ENCODE peak calls at places on chromosomes 11 and 22, in four cellular contexts. Z is fibroblast of pulmonary artery, J is breast epithelium, B is PC-9. X is an unnamed sample.

GRCh38 chr11:82676483-82677094 is 57.1 kb downstream of the FAM181B start:
- DNase-seq in B (no peak), J (no peak), Z (no peak), X (no peak)

GRCh38 chr22:18970180-18970947 is 34.3 kb upstream of the PRODH start:
- DNase-seq in J (no peak), B (no peak), Z (no peak), X (no peak)

GRCh38 chr11:104206936-104207335 is 43.0 kb upstream of the PDGFD start:
- DNase-seq in J (no peak), Z (no peak), B (no peak), X (no peak)

GRCh38 chr11:27777013-27777412 is 76.8 kb upstream of the BDNF start:
- DNase-seq in Z (no peak), J (no peak), B (no peak), X (no peak)

GRCh38 chr11:2844116-2844515 is 41.5 kb downstream of the CDKN1C start:
- DNase-seq in Z (no peak), J (no peak), B (peak; percentile 42), X (no peak)

GRCh38 chr11:70322653-70323052 is 52.2 kb downstream of the PPFIA1 start:
- DNase-seq in Z (no peak), J (no peak), B (no peak), X (no peak)

GRCh38 chr22:40213478-40213877 is 35.8 kb downstream of the TNRC6B start:
- DNase-seq in B (no peak), Z (peak; percentile 22), J (no peak), X (no peak)

GRCh38 chr22:29093501-29093921 is 20.7 kb downstream of the KREMEN1 start:
- DNase-seq in Z (no peak), J (no peak), B (no peak), X (no peak)

GRCh38 chr11:109486129-109486528 is 64.1 kb downstream of the C11orf87 start:
- DNase-seq in Z (no peak), J (no peak), B (no peak), X (no peak)

GRCh38 chr22:25216230-25216629 is 3.2 kb upstream of the CRYBB2 start:
- DNase-seq in Z (no peak), B (no peak), J (no peak), X (no peak)

GRCh38 chr11:72924568-72925190 is 110.5 kb downstream of the ATG16L2 start:
- DNase-seq in J (no peak), Z (peak; percentile 76), B (no peak), X (no peak)

GRCh38 chr11:103183981-103184592 is 74.9 kb downstream of the DYNC2H1 start:
- DNase-seq in Z (no peak), J (no peak), B (no peak), X (no peak)

GRCh38 chr22:25702046-25702445 is 39.9 kb upstream of the MYO18B start:
- DNase-seq in B (no peak), Z (peak; percentile 55), J (no peak), X (no peak)

GRCh38 chr11:5967708-5968107 is 586 bp downstream of the OR56A5 start:
- DNase-seq in J (no peak), B (no peak), Z (no peak), X (no peak)

GRCh38 chr11:68753300-68753699 is 2.0 kb upstream of the TESMIN start:
- DNase-seq in J (no peak), Z (no peak), B (no peak), X (no peak)

GRCh38 chr22:33793464-33793863 is 126.8 kb downstream of the LARGE1 start:
- DNase-seq in B (no peak), Z (no peak), J (no peak), X (no peak)

GRCh38 chr11:9201372-9202162 is 63.6 kb downstream of the DENND5A start:
- DNase-seq in Z (no peak), J (no peak), B (no peak), X (no peak)

GRCh38 chr22:29201722-29202230 is 3.9 kb upstream of the EMID1 start:
- DNase-seq in B (no peak), Z (no peak), J (no peak), X (no peak)

GRCh38 chr11:7548659-7549283 is 35.0 kb downstream of the PPFIBP2 start:
- DNase-seq in B (no peak), J (no peak), Z (no peak), X (peak; percentile 21)

DNA sequence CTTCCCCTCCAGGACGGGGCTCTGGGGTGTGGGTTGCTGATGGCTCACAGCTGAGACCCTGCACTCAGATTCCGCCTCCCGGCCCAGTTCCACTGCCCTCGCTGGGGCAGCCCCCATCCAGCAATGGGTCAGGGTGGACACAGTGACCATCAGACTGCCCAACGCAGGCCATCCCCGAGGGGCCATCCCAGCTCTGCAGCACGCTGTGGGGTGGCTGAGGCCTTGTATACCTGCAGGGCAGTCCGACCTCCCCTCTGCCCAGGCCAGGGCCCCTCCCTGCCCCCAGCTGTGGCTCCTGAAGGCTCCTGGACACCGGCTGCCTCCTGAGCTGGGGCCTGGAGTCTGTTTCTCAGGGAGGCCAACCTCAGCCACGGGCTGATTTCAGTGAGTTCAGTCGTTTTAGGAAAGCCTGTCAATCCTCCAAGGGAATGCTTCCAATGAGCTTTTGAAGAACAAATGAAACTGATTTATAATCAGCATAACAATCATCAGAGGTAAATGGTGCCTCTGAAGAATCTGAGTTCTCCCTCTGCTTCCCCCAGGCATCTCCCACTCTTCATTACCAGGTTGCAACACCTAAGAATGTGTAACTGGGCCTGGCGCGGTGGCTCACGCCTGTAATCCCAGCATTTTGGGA is 95.1 kb downstream of the CELSR1 start:
- DNase-seq in B (no peak), J (no peak), Z (no peak), X (no peak)
- TF ChIP-seq CTCF in B (no peak), J (no peak), Z (no peak), X (no peak)

GRCh38 chr22:37022483-37023337 is 3.2 kb downstream of the MPST start:
- DNase-seq in J (no peak), B (no peak), Z (no peak), X (no peak)
- H3K4me3 ChIP-seq in J (no peak overlapping the region), B (no peak overlapping the region), Z (no peak overlapping the region), X (no peak overlapping the region)

DNA sequence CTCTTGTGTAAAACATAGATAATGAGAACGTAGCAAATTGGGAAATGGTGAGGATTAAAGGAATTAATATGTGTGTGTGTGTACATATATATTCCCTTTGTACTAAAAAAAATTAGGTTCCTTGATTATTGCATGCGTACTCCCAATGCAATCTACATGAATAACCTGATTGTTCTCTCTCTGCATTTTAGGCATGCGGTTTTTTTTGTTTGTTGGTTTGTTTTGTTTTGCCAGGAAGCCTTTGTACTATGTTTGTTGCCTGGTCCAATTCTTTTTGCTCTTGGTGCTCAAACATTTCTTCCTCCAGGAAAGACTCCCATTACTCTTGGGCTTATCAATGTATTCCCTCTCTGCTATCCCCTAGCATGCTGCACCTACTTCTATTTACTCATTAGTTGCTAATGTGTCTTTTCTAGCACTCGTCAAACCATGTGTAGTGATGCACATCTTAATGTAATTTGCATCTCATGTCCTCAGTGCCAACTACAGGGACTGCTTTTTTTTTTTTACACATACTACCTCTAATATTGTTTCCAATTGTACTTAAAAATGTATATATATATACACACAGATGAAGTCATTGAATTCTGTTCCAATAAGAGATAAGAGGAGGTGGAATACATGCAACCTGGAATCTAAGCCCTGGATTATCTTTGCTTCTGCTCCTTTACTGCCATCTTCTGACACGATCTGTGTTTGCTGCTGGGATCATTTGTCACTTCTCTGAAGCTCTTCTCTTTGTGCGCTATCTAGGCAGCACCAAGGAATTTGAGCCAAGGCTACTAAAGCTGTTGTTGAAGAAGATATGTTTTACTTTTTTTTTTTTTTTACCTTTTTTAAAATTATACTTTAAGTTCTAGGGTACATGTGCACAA is 197.2 kb upstream of the ANO3 start:
- DNase-seq in Z (peak; percentile 31), J (no peak), B (no peak), X (no peak)
- TF ChIP-seq CTCF in Z (peak; percentile 17), J (no peak), B (peak; percentile 26), X (peak; percentile 38)

GRCh38 chr11:62540804-62541671 is 5.6 kb downstream of the AHNAK start:
- DNase-seq in J (no peak), Z (no peak), B (no peak), X (peak; percentile 79)
- H3K4me3 ChIP-seq in J (peak overlapping the region; percentile 98), Z (peak overlapping the region; percentile 2), B (no peak overlapping the region), X (peak overlapping the region; percentile 31)

GRCh38 chr11:79536155-79536917 is 95.5 kb upstream of the TENM4 start:
- DNase-seq in B (no peak), Z (no peak), J (no peak), X (no peak)
- TF ChIP-seq CTCF in B (no peak), Z (no peak), J (no peak), X (no peak)

DNA sequence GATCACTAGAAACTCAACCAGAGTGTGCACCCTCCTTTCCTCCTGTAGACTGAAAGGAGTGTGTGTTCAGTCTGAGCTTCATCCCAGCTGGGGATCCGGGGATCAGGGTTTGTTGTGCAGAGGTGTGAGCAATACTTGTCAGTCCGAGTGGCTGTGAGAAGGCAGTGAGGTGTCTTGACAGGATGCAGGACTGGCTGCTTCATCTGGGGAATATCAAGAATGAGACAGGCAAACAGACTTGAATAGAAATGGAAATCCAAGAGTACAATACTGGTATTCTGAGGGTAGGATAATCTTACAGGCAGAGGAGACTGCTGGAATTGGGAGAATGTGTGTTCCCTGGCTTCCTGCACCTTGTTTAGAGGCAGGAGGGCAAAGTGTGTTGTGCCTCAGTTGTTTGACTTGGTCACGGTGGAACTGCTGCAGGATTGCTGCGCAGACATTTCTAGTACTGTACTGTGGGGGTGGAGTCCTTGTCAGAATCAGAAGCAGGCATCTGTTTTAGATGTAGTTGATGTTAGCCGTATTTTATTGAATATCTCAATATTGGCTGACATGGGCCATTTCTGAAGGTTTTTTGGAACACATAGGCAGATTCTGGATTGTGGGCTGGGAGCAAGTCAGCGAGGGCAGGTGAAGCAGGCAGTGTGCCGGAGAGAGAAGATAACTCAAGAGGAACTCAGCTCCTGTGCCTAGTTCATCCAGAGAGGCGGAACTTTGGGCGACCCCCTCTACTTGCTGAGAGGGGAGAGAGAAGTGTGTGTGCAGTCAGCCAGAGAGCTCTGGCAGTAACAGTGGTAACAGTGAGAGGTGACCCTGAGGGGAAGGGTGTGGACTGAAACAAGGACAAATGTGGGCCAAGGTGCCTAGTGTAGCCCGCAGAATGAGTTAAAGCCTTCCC is 27.1 kb upstream of the GRK2 start:
- DNase-seq in J (no peak), B (no peak), Z (no peak), X (no peak)
- H3K4me3 ChIP-seq in J (peak overlapping the region; percentile 74), B (peak overlapping the region; percentile 40), Z (peak overlapping the region; percentile 41), X (peak overlapping the region; percentile 96)

DNA sequence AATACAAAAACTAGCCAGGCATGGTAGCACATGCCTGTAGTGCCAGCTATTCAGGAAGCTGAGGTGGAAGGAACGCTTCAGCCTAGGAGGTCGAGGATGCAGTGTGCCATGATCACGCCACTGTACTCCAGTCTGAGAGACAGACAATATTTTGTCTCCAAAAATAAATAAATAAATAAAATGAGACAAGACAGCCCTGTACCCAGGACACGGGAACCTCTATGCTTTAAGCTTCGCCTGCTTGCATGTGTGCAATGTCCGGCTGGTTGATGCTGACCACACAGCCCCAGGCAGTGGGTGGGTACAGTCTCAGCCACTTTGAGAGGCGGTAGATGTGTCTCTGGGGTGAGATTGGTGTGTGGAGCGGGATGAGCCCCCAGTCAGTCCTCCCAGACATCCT is 52.0 kb upstream of the MPEG1 start:
- DNase-seq in J (no peak), Z (no peak), B (no peak), X (no peak)
- TF ChIP-seq CTCF in J (no peak), Z (no peak), B (no peak), X (no peak)